ENCODE peak calls at places on chromosomes 6 and 20, in five cellular contexts. One of them, this sample, is unnamed. For H3K9me3, the result is how much of the 10 kb centered on the place peaks cover.

GRCh38 chr6:2959909-2960719 is 11.3 kb downstream of the SERPINB6 start:
- DNase-seq in adrenal gland: peak
- DNase-seq in IMR-90: peak
- DNase-seq in ascending aorta: peak
- DNase-seq in AG04450: peak
- DNase-seq in this sample: no peak

GRCh38 chr20:48723308-48724264 is 104.2 kb downstream of the PREX1 start:
- DNase-seq in IMR-90: no peak
- DNase-seq in AG04450: no peak
- DNase-seq in ascending aorta: peak
- DNase-seq in adrenal gland: peak
- DNase-seq in this sample: no peak

GRCh38 chr6:158042245-158042798 is 60.7 kb downstream of the SYNJ2 start:
- DNase-seq in adrenal gland: peak
- DNase-seq in ascending aorta: peak
- DNase-seq in IMR-90: peak
- DNase-seq in AG04450: peak
- DNase-seq in this sample: no peak

GRCh38 chr6:117932001-117932400 is 24.9 kb downstream of the SLC35F1 start:
- DNase-seq in AG04450: no peak
- DNase-seq in IMR-90: no peak
- DNase-seq in ascending aorta: no peak
- DNase-seq in adrenal gland: no peak
- DNase-seq in this sample: no peak

GRCh38 chr20:60469829-60470228 is 511.6 kb downstream of the CDH26 start:
- DNase-seq in AG04450: no peak
- DNase-seq in ascending aorta: no peak
- DNase-seq in adrenal gland: no peak
- DNase-seq in IMR-90: no peak
- DNase-seq in this sample: no peak

GRCh38 chr6:75611702-75612375 is 10.2 kb downstream of the SENP6 start:
- DNase-seq in IMR-90: peak
- DNase-seq in adrenal gland: no peak
- DNase-seq in AG04450: no peak
- DNase-seq in ascending aorta: no peak
- DNase-seq in this sample: no peak

GRCh38 chr6:146892613-146893401 is 294.0 kb downstream of the ADGB start:
- DNase-seq in adrenal gland: no peak
- DNase-seq in AG04450: peak
- DNase-seq in ascending aorta: no peak
- DNase-seq in IMR-90: peak
- DNase-seq in this sample: no peak

GRCh38 chr20:12217382-12217781 is 299.7 kb downstream of the BTBD3 start:
- DNase-seq in AG04450: no peak
- DNase-seq in adrenal gland: no peak
- DNase-seq in ascending aorta: no peak
- DNase-seq in IMR-90: no peak
- DNase-seq in this sample: no peak

GRCh38 chr6:29811377-29811776 is 16.2 kb upstream of the HLA-G start:
- DNase-seq in AG04450: no peak
- DNase-seq in adrenal gland: no peak
- DNase-seq in IMR-90: no peak
- DNase-seq in ascending aorta: no peak
- DNase-seq in this sample: no peak

GRCh38 chr6:11575408-11576033 is 38.0 kb downstream of the TMEM170B start:
- DNase-seq in adrenal gland: peak
- DNase-seq in AG04450: peak
- DNase-seq in IMR-90: peak
- DNase-seq in ascending aorta: peak
- DNase-seq in this sample: peak

GRCh38 chr20:43383026-43383795 is 74.5 kb upstream of the SRSF6 start:
- DNase-seq in IMR-90: no peak
- DNase-seq in ascending aorta: no peak
- DNase-seq in AG04450: no peak
- DNase-seq in adrenal gland: no peak
- DNase-seq in this sample: no peak

GRCh38 chr20:62861732-62862336 is at the start of gene TCFL5:
- DNase-seq in IMR-90: peak
- DNase-seq in adrenal gland: peak
- DNase-seq in ascending aorta: peak
- DNase-seq in AG04450: peak
- DNase-seq in this sample: peak

GRCh38 chr20:63825331-63826118 is 5.5 kb downstream of the ZBTB46 start:
- DNase-seq in IMR-90: no peak
- DNase-seq in adrenal gland: no peak
- DNase-seq in ascending aorta: no peak
- DNase-seq in AG04450: no peak
- DNase-seq in this sample: no peak

GRCh38 chr6:29696147-29697129 is 15.5 kb upstream of the ZFP57 start:
- DNase-seq in IMR-90: no peak
- DNase-seq in adrenal gland: no peak
- DNase-seq in ascending aorta: no peak
- DNase-seq in AG04450: no peak
- DNase-seq in this sample: no peak

GRCh38 chr6:12968290-12968689 is 251.7 kb downstream of the PHACTR1 start:
- DNase-seq in adrenal gland: no peak
- DNase-seq in IMR-90: no peak
- DNase-seq in AG04450: no peak
- DNase-seq in ascending aorta: no peak
- DNase-seq in this sample: no peak

GRCh38 chr6:36724514-36725385 is 27.1 kb downstream of the RAB44 start:
- DNase-seq in AG04450: peak
- DNase-seq in IMR-90: peak
- DNase-seq in adrenal gland: peak
- DNase-seq in ascending aorta: peak
- DNase-seq in this sample: peak

GRCh38 chr6:170038251-170038650 is 252.6 kb downstream of the DLL1 start:
- DNase-seq in AG04450: no peak
- DNase-seq in adrenal gland: no peak
- DNase-seq in ascending aorta: no peak
- DNase-seq in IMR-90: no peak
- DNase-seq in this sample: no peak

GRCh38 chr6:113971786-113972185 is 838 bp upstream of the HDAC2 start:
- DNase-seq in IMR-90: no peak
- DNase-seq in adrenal gland: no peak
- DNase-seq in ascending aorta: no peak
- DNase-seq in AG04450: no peak
- DNase-seq in this sample: no peak

GRCh38 chr6:170456334-170456733 is 96.8 kb downstream of the PSMB1 start:
- DNase-seq in ascending aorta: no peak
- DNase-seq in IMR-90: no peak
- DNase-seq in AG04450: no peak
- DNase-seq in adrenal gland: no peak
- DNase-seq in this sample: no peak

GRCh38 chr6:159866286-159867247 is 24.2 kb upstream of the MAS1 start:
- DNase-seq in ascending aorta: no peak
- DNase-seq in IMR-90: no peak
- DNase-seq in adrenal gland: no peak
- DNase-seq in AG04450: no peak
- DNase-seq in this sample: no peak

GRCh38 chr20:21522479-21523397 is 8.9 kb upstream of the NKX2-2 start:
- DNase-seq in adrenal gland: no peak
- DNase-seq in ascending aorta: no peak
- DNase-seq in AG04450: no peak
- DNase-seq in IMR-90: no peak
- DNase-seq in this sample: no peak

GRCh38 chr6:151914475-151914874 is 107.0 kb downstream of the ESR1 start:
- DNase-seq in AG04450: no peak
- DNase-seq in IMR-90: no peak
- DNase-seq in ascending aorta: no peak
- DNase-seq in adrenal gland: no peak
- DNase-seq in this sample: no peak

GRCh38 chr6:121680058-121680457 is 244.6 kb downstream of the GJA1 start:
- DNase-seq in AG04450: no peak
- DNase-seq in adrenal gland: no peak
- DNase-seq in ascending aorta: no peak
- DNase-seq in IMR-90: no peak
- DNase-seq in this sample: no peak

GRCh38 chr20:43985121-43985520 is 70.5 kb downstream of the TOX2 start:
- DNase-seq in adrenal gland: peak
- DNase-seq in AG04450: no peak
- DNase-seq in ascending aorta: no peak
- DNase-seq in IMR-90: no peak
- DNase-seq in this sample: no peak

DNA sequence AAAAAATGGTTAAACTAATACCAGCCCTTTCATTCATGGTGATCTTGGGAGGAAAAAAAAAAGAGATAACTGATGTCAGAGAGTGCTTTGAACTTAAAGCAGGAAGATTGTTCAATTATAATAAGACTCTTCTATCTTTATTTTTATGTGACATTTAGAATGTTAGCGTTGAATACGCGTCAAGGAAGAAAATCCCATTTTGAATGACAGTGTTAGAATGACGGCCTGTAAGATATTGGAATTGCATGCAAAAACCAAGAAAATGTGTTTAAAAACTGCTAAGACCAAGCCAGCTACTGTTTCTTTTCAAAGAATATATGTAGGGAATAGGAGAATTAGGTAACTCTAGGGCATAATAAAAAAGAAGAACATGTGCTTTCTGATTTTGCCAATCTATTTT is 123.0 kb downstream of the CARMIL1 start:
- DNase-seq in ascending aorta: no peak
- DNase-seq in adrenal gland: no peak
- DNase-seq in IMR-90: no peak
- DNase-seq in AG04450: no peak
- DNase-seq in this sample: no peak
- TF ChIP-seq CTCF in ascending aorta: no peak
- TF ChIP-seq CTCF in adrenal gland: no peak
- TF ChIP-seq CTCF in IMR-90: no peak
- TF ChIP-seq CTCF in AG04450: no peak
- TF ChIP-seq CTCF in this sample: no peak

GRCh38 chr6:17930321-17930993 is 57.0 kb downstream of the KIF13A start:
- DNase-seq in ascending aorta: no peak
- DNase-seq in IMR-90: peak
- DNase-seq in adrenal gland: no peak
- DNase-seq in AG04450: no peak
- DNase-seq in this sample: no peak

GRCh38 chr6:17931227-17931626 is 56.2 kb downstream of the KIF13A start:
- DNase-seq in ascending aorta: no peak
- DNase-seq in AG04450: no peak
- DNase-seq in adrenal gland: no peak
- DNase-seq in IMR-90: no peak
- DNase-seq in this sample: no peak

GRCh38 chr6:17927705-17928104 is 59.7 kb downstream of the KIF13A start:
- DNase-seq in AG04450: no peak
- DNase-seq in ascending aorta: no peak
- DNase-seq in adrenal gland: no peak
- DNase-seq in IMR-90: no peak
- DNase-seq in this sample: no peak

GRCh38 chr6:17932362-17932852 is 55.0 kb downstream of the KIF13A start:
- DNase-seq in ascending aorta: peak
- DNase-seq in adrenal gland: peak
- DNase-seq in AG04450: peak
- DNase-seq in IMR-90: peak
- DNase-seq in this sample: no peak

DNA sequence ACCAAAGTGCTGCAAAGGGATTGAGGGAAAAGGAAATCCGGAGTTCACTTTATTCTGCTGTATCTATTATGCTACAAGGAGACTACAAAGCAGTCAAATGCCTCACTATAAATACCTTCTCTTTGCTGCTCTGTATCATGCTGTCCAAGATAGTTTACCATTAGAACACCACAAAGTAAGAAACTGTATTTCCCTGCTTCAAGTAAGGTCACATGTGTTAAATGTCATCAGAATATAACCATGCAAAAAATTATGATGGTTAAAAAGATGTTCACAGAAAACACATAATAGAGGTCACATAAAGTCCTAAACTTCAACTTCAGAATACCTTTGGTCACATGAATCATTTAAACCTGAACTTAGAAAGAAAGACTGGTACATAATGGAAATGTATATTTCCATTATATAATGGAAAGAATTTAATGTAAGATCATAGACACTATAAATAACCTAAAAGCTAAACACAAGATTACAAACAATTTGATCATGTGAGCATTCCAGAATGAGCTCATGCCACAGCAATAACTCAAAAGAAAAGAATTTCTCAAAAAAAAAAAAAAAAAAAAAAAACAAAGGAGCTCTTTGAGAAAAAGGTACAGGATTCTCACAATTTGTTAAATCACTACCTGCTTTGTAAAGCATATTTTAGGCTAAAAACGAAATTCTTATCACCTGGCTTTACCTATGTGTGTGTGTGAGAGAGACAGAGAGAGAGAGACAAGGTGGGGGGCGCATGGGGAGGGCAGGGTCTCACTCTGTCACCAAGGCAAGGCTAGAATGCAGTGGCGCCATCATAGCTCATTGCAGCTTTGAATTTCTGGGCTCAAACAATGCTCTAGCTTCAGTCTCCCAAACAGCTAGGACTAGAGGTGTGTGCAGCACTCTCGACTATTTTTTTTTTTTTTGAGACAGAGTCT is 58.7 kb downstream of the KIF13A start:
- DNase-seq in ascending aorta: no peak
- DNase-seq in IMR-90: peak
- DNase-seq in adrenal gland: no peak
- DNase-seq in AG04450: no peak
- DNase-seq in this sample: no peak
- H3K27ac ChIP-seq in ascending aorta: peak
- H3K27ac ChIP-seq in IMR-90: peak
- H3K27ac ChIP-seq in adrenal gland: peak
- H3K27ac ChIP-seq in AG04450: peak
- H3K27ac ChIP-seq in this sample: no peak

GRCh38 chr6:8020083-8020482 is 44.1 kb downstream of the BLOC1S5 start:
- DNase-seq in AG04450: no peak
- DNase-seq in adrenal gland: no peak
- DNase-seq in IMR-90: no peak
- DNase-seq in ascending aorta: no peak
- DNase-seq in this sample: no peak
- H3K9me3 ChIP-seq in AG04450: under half
- H3K9me3 ChIP-seq in adrenal gland: under half
- H3K9me3 ChIP-seq in IMR-90: under half
- H3K9me3 ChIP-seq in ascending aorta: under half
- H3K9me3 ChIP-seq in this sample: under half

DNA sequence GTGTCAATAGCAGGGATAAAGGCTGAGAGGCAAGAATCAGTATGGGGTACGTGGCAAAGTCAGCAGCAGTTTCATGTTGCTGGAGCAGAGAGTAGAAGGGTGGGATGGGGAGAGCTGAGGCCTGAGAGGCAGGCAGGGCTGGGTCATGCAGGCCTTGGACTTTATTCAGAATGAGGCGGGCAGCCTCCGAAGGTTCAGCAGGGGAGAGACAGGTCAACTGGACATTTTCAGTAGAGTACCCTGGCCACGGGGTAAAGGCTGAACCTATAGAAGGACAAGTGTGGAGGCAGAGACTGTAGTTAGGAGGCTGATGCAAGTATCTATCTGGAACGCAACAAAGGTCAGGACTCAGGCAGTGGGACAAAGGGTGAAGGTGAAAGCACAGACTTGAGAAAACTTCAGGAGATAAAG is 13.7 kb downstream of the NOTCH4 start:
- DNase-seq in IMR-90: no peak
- DNase-seq in ascending aorta: no peak
- DNase-seq in AG04450: no peak
- DNase-seq in adrenal gland: no peak
- DNase-seq in this sample: no peak
- TF ChIP-seq CTCF in IMR-90: no peak
- TF ChIP-seq CTCF in ascending aorta: no peak
- TF ChIP-seq CTCF in AG04450: no peak
- TF ChIP-seq CTCF in adrenal gland: no peak
- TF ChIP-seq CTCF in this sample: no peak

This sample was measured in CD4-positive, alpha-beta T cell.